ENCODE peak calls at places on chromosomes 11 and 22, in five cellular contexts. K is GM12865, R is T-cell, A is SW 1271, Q is NCI-H2029. B is an unnamed sample.

GRCh38 chr11:108559340-108559739 is 34.2 kb downstream of the EXPH5 start:
- DNase-seq in A (no peak), Q (peak), R (no peak), K (no peak), B (no peak)

GRCh38 chr11:64770120-64770519 is 8.2 kb downstream of the SF1 start:
- DNase-seq in R (no peak), Q (no peak), K (no peak), A (no peak), B (no peak)

GRCh38 chr22:34454598-34454997 is 534.3 kb upstream of the LARGE1 start:
- DNase-seq in A (no peak), K (no peak), R (no peak), Q (no peak), B (no peak)

GRCh38 chr11:32374261-32374711 is 61.1 kb downstream of the WT1 start:
- DNase-seq in A (no peak), K (peak), R (no peak), Q (no peak), B (peak)

GRCh38 chr22:22745225-22746060 is 101.0 kb downstream of the GGTLC2 start:
- DNase-seq in A (no peak), K (peak), R (peak), Q (peak), B (no peak)

GRCh38 chr11:113014731-113015455 is 53.7 kb downstream of the NCAM1 start:
- DNase-seq in A (no peak), K (peak), Q (peak), R (no peak), B (no peak)

GRCh38 chr11:103315248-103315647 is 206.0 kb downstream of the DYNC2H1 start:
- DNase-seq in Q (no peak), K (no peak), A (no peak), R (no peak), B (no peak)

GRCh38 chr11:69492201-69492991 is 10.9 kb downstream of the LINC01488 start:
- DNase-seq in Q (no peak), K (no peak), R (no peak), A (no peak), B (no peak)

GRCh38 chr22:19887251-19887985 is 32.7 kb upstream of the GNB1L start:
- DNase-seq in R (no peak), Q (no peak), K (no peak), A (no peak), B (no peak)

GRCh38 chr11:35144103-35144741 is 5.3 kb downstream of the CD44 start:
- DNase-seq in Q (no peak), R (peak), A (no peak), K (peak), B (no peak)

GRCh38 chr22:36330655-36331305 is 57.0 kb downstream of the MYH9 start:
- DNase-seq in R (no peak), A (no peak), Q (peak), K (peak), B (peak)

GRCh38 chr11:75867778-75868374 is 52.9 kb downstream of the UVRAG start:
- DNase-seq in Q (peak), K (peak), R (peak), A (peak), B (no peak)

GRCh38 chr22:31107206-31108118 is at the start of gene SELENOM:
- DNase-seq in A (peak), R (peak), K (peak), Q (peak), B (peak)

GRCh38 chr11:113238721-113239120 is 75.7 kb upstream of the TTC12 start:
- DNase-seq in R (no peak), K (no peak), A (no peak), Q (no peak), B (no peak)

GRCh38 chr22:47299211-47299878 is 536.9 kb downstream of the TBC1D22A start:
- DNase-seq in R (no peak), K (no peak), Q (no peak), A (no peak), B (no peak)

GRCh38 chr11:123526918-123527317 is 96.8 kb downstream of the GRAMD1B start:
- DNase-seq in K (no peak), R (no peak), Q (no peak), A (no peak), B (no peak)

GRCh38 chr11:124669193-124669592 is 4.3 kb downstream of the SIAE start:
- DNase-seq in R (no peak), A (no peak), K (peak), Q (peak), B (peak)

GRCh38 chr11:117815262-117815803 is 9.2 kb downstream of the FXYD2 start:
- DNase-seq in A (no peak), Q (no peak), K (peak), R (peak), B (no peak)

GRCh38 chr11:72446929-72447753 is 12.8 kb upstream of the CLPB start:
- DNase-seq in Q (peak), A (peak), R (no peak), K (peak), B (peak)

GRCh38 chr22:42632096-42632495 is 8.3 kb downstream of the ATP5MGL start:
- DNase-seq in K (no peak), A (no peak), R (no peak), Q (no peak), B (no peak)

GRCh38 chr11:10592331-10592730 is 23.9 kb upstream of the LYVE1 start:
- DNase-seq in K (no peak), A (no peak), R (no peak), Q (no peak), B (no peak)

GRCh38 chr11:73242291-73243092 is 24.4 kb downstream of the P2RY2 start:
- DNase-seq in Q (no peak), A (no peak), R (peak), K (peak), B (no peak)

GRCh38 chr11:7846003-7846402 is 49.3 kb upstream of the OR5P2 start:
- DNase-seq in A (no peak), K (no peak), Q (no peak), R (no peak), B (no peak)

GRCh38 chr22:30887418-30887817 is 81.2 kb downstream of the MORC2 start:
- DNase-seq in Q (no peak), R (no peak), A (no peak), K (no peak), B (no peak)

GRCh38 chr11:128359515-128359914 is 227.8 kb downstream of the ETS1 start:
- DNase-seq in K (no peak), R (no peak), Q (no peak), A (no peak), B (no peak)

GRCh38 chr11:133892126-133892525 is 46.8 kb upstream of the SPATA19 start:
- DNase-seq in R (no peak), K (no peak), Q (no peak), A (no peak), B (no peak)

GRCh38 chr11:12430912-12431311 is 53.5 kb downstream of the PARVA start:
- DNase-seq in R (no peak), Q (no peak), A (no peak), K (no peak), B (no peak)

GRCh38 chr11:117932987-117933386 is 3.8 kb upstream of the TMPRSS13 start:
- DNase-seq in A (no peak), K (no peak), Q (no peak), R (no peak), B (no peak)

GRCh38 chr11:73359930-73360742 is 16.1 kb upstream of the RELT start:
- DNase-seq in K (no peak), R (no peak), Q (no peak), A (no peak), B (peak)

GRCh38 chr11:70508231-70508480 is 109.8 kb downstream of the CTTN start:
- DNase-seq in K (no peak), Q (no peak), R (no peak), A (no peak), B (no peak)

B was measured in LNCaP clone FGC.